ENCODE peak calls at places on chromosomes 12 and 14, in eight cellular contexts. E, Y, G, T, N, X, B and I are unnamed samples.

GRCh38 chr12:78406776-78407335 is 457.7 kb upstream of the SYT1 start:
- DNase-seq in Y (peak; percentile 64), T (no peak), N (no peak), B (no peak), G (no peak), X (no peak), E (no peak), I (no peak)

GRCh38 chr12:64457036-64457435 is 5.1 kb downstream of the TBK1 start:
- DNase-seq in G (no peak), E (no peak), Y (peak; percentile 56), N (no peak), X (no peak), T (no peak), B (no peak), I (no peak)

GRCh38 chr12:60398547-60398946 is 802.7 kb downstream of the SLC16A7 start:
- DNase-seq in G (no peak), N (no peak), B (no peak), E (no peak), X (no peak), Y (peak; percentile 3), T (no peak), I (no peak)

GRCh38 chr14:66233571-66233970 is 252.6 kb upstream of the CCDC196 start:
- DNase-seq in B (no peak), X (no peak), T (no peak), E (no peak), Y (no peak), G (no peak), N (no peak), I (no peak)

GRCh38 chr14:57512221-57512620 is 18.6 kb upstream of the CCDC198 start:
- DNase-seq in N (no peak), B (no peak), G (no peak), E (no peak), T (no peak), Y (no peak), X (no peak), I (no peak)

GRCh38 chr12:56377310-56377988 is 14.8 kb upstream of the APOF start:
- DNase-seq in T (no peak), X (peak; percentile 60), E (no peak), N (no peak), B (no peak), Y (peak; percentile 21), G (no peak), I (no peak)

GRCh38 chr12:14366211-14366762 is 805 bp downstream of the ATF7IP start:
- DNase-seq in N (no peak), E (no peak), T (no peak), G (no peak), X (no peak), Y (no peak), B (no peak), I (no peak)

GRCh38 chr12:63994704-63995103 is 150.2 kb downstream of the SRGAP1 start:
- DNase-seq in T (no peak), Y (no peak), G (no peak), E (no peak), B (no peak), X (no peak), N (no peak), I (no peak)

GRCh38 chr12:24487606-24488005 is 461.3 kb downstream of the BCAT1 start:
- DNase-seq in Y (no peak), G (no peak), X (peak; percentile 4), B (no peak), T (no peak), N (no peak), E (no peak), I (no peak)

GRCh38 chr12:59283012-59283411 is 312.8 kb upstream of the SLC16A7 start:
- DNase-seq in N (no peak), T (no peak), Y (no peak), E (no peak), X (no peak), G (no peak), B (no peak), I (no peak)

GRCh38 chr14:63426838-63427237 is 108.1 kb upstream of the GPHB5 start:
- DNase-seq in G (no peak), T (no peak), E (no peak), Y (no peak), X (no peak), N (no peak), B (no peak), I (no peak)

GRCh38 chr12:32254260-32254659 is 145.1 kb upstream of the FGD4 start:
- DNase-seq in X (no peak), E (no peak), Y (no peak), N (no peak), B (no peak), T (no peak), G (no peak), I (no peak)

GRCh38 chr12:71693126-71693525 is 7.2 kb downstream of the TMEM19 start:
- DNase-seq in N (no peak), E (no peak), T (no peak), Y (no peak), X (no peak), B (no peak), G (no peak), I (no peak)

GRCh38 chr14:70358631-70359030 is 852 bp downstream of the COX16 start:
- DNase-seq in G (no peak), N (no peak), Y (no peak), E (no peak), X (no peak), T (no peak), B (no peak), I (no peak)

GRCh38 chr14:67622675-67623074 is 3.0 kb downstream of the ARG2 start:
- DNase-seq in N (no peak), X (peak; percentile 91), G (no peak), Y (peak; percentile 94), T (peak; percentile 56), E (peak; percentile 87), B (peak; percentile 13), I (no peak)

GRCh38 chr14:24630872-24631477 is 3.0 kb downstream of the GZMB start:
- DNase-seq in N (peak; percentile 40), E (no peak), B (peak; percentile 78), Y (no peak), T (no peak), X (peak; percentile 44), G (no peak), I (no peak)

GRCh38 chr12:49702676-49703228 is 4.5 kb downstream of the FMNL3 start:
- DNase-seq in G (no peak), Y (peak; percentile 40), T (no peak), X (no peak), B (no peak), N (no peak), E (no peak), I (no peak)

GRCh38 chr12:109156586-109156985 is 40.2 kb downstream of the ACACB start:
- DNase-seq in E (no peak), N (no peak), T (no peak), G (no peak), X (no peak), B (no peak), Y (no peak), I (no peak)

GRCh38 chr12:4417471-4417870 is 28.1 kb downstream of the FGF6 start:
- DNase-seq in E (no peak), N (no peak), Y (no peak), B (no peak), G (no peak), X (no peak), T (no peak), I (no peak)

GRCh38 chr14:52961060-52961639 is 10.3 kb upstream of the FERMT2 start:
- DNase-seq in N (peak; percentile 19), B (peak; percentile 68), E (peak; percentile 32), X (peak; percentile 64), T (peak; percentile 67), G (peak; percentile 67), Y (peak; percentile 70), I (peak; percentile 66)

GRCh38 chr12:105262461-105263184 is 26.6 kb upstream of the APPL2 start:
- DNase-seq in G (no peak), N (no peak), E (no peak), X (no peak), T (no peak), B (no peak), Y (no peak), I (no peak)

GRCh38 chr12:2819810-2820209 is 7.3 kb downstream of the ITFG2 start:
- DNase-seq in N (no peak), G (no peak), Y (no peak), B (no peak), T (no peak), X (no peak), E (no peak), I (no peak)

GRCh38 chr12:1843641-1844005 is 23.3 kb downstream of the LRTM2 start:
- DNase-seq in G (peak; percentile 20), T (no peak), Y (no peak), B (no peak), X (no peak), E (no peak), N (no peak), I (no peak)

GRCh38 chr12:98456583-98457573 is 58.5 kb upstream of the TMPO start:
- DNase-seq in N (no peak), T (no peak), Y (peak; percentile 65), E (no peak), X (no peak), B (peak; percentile 74), G (peak; percentile 40), I (peak; percentile 68)